ENCODE peak calls at places on chromosomes 1 and 21, in four cellular contexts. One of them, this sample, is unnamed.

GRCh38 chr21:42644223-42645208 is 8.9 kb upstream of the PDE9A start:
- DNase-seq in uterus: no peak
- DNase-seq in putamen: no peak
- DNase-seq in Karpas-422: no peak
- DNase-seq in this sample: no peak

GRCh38 chr21:36845790-36846189 is 120.7 kb downstream of the HLCS start:
- DNase-seq in uterus: no peak
- DNase-seq in putamen: no peak
- DNase-seq in Karpas-422: no peak
- DNase-seq in this sample: no peak

GRCh38 chr1:112706505-112707216 is at the start of gene RHOC:
- DNase-seq in uterus: peak
- DNase-seq in putamen: peak
- DNase-seq in Karpas-422: peak
- DNase-seq in this sample: no peak

GRCh38 chr1:96843196-96843595 is 121.6 kb downstream of the PTBP2 start:
- DNase-seq in uterus: no peak
- DNase-seq in putamen: no peak
- DNase-seq in Karpas-422: no peak
- DNase-seq in this sample: no peak

GRCh38 chr1:110084226-110085078 is 14.0 kb upstream of the ALX3 start:
- DNase-seq in uterus: peak
- DNase-seq in putamen: no peak
- DNase-seq in Karpas-422: no peak
- DNase-seq in this sample: no peak

GRCh38 chr1:65527672-65528071 is 107.2 kb downstream of the LEPR start:
- DNase-seq in uterus: no peak
- DNase-seq in putamen: no peak
- DNase-seq in Karpas-422: no peak
- DNase-seq in this sample: no peak

GRCh38 chr21:46104104-46104503 is 6.2 kb downstream of the COL6A2 start:
- DNase-seq in uterus: no peak
- DNase-seq in putamen: no peak
- DNase-seq in Karpas-422: no peak
- DNase-seq in this sample: no peak

GRCh38 chr1:8739377-8739776 is 78.1 kb downstream of the RERE start:
- DNase-seq in uterus: no peak
- DNase-seq in putamen: no peak
- DNase-seq in Karpas-422: no peak
- DNase-seq in this sample: no peak

GRCh38 chr1:21813542-21813941 is 1.5 kb downstream of the LDLRAD2 start:
- DNase-seq in uterus: no peak
- DNase-seq in putamen: no peak
- DNase-seq in Karpas-422: peak
- DNase-seq in this sample: no peak

GRCh38 chr1:31515061-31515775 is 61.1 kb upstream of the TINAGL1 start:
- DNase-seq in uterus: no peak
- DNase-seq in putamen: no peak
- DNase-seq in Karpas-422: no peak
- DNase-seq in this sample: no peak

GRCh38 chr1:185853739-185854138 is 119.5 kb downstream of the HMCN1 start:
- DNase-seq in uterus: no peak
- DNase-seq in putamen: no peak
- DNase-seq in Karpas-422: no peak
- DNase-seq in this sample: no peak

GRCh38 chr1:85578321-85579295 is 2.0 kb upstream of the CCN1 start:
- DNase-seq in uterus: peak
- DNase-seq in putamen: no peak
- DNase-seq in Karpas-422: no peak
- DNase-seq in this sample: no peak